ENCODE peak calls at places on chromosomes 5 and 9, in five cellular contexts. O is CD4-positive, alpha-beta memory T cell; U is CD8-positive, alpha-beta T cell; W is caudate nucleus; P is psoas muscle. J is an unnamed sample.

GRCh38 chr5:170405822-170406221 is 16.7 kb upstream of the KCNMB1 start:
- DNase-seq in P (no peak), U (no peak), O (no peak), W (no peak), J (no peak)

GRCh38 chr9:77541055-77541454 is 107.1 kb downstream of the GNA14 start:
- DNase-seq in P (no peak), W (no peak), O (no peak), U (no peak), J (no peak)

GRCh38 chr9:16870606-16871357 is at the start of gene BNC2:
- DNase-seq in O (no peak), U (no peak), P (peak; percentile 82), W (no peak), J (peak; percentile 40)

GRCh38 chr5:117077142-117077541 is 502.5 kb upstream of the SEMA6A start:
- DNase-seq in P (no peak), W (no peak), O (no peak), U (no peak), J (peak; percentile 16)

GRCh38 chr9:92607773-92608172 is 62.2 kb downstream of the IPPK start:
- DNase-seq in P (no peak), O (no peak), U (no peak), W (peak; percentile 59), J (peak; percentile 52)

GRCh38 chr9:119884411-119884810 is 515.2 kb upstream of the BRINP1 start:
- DNase-seq in W (no peak), O (no peak), P (no peak), U (no peak), J (no peak)

GRCh38 chr5:163478126-163478981 is 17.9 kb downstream of the HMMR start:
- DNase-seq in P (no peak), W (no peak), U (no peak), O (no peak), J (no peak)

GRCh38 chr9:94720846-94721549 is 5.5 kb upstream of the AOPEP start:
- DNase-seq in P (no peak), U (no peak), O (no peak), W (peak; percentile 3), J (no peak)

GRCh38 chr9:108254236-108254635 is 601.5 kb downstream of the ACTL7B start:
- DNase-seq in O (no peak), U (no peak), P (no peak), W (no peak), J (no peak)

GRCh38 chr9:7174884-7175283 is 417.1 kb downstream of the KDM4C start:
- DNase-seq in P (no peak), U (no peak), O (no peak), W (no peak), J (no peak)

GRCh38 chr5:156824800-156825199 is 25.3 kb upstream of the PPP1R2B start:
- DNase-seq in W (peak; percentile 25), P (no peak), U (no peak), O (no peak), J (no peak)

GRCh38 chr5:123088031-123088805 is 823 bp upstream of the PRDM6 start:
- DNase-seq in P (no peak), W (no peak), U (no peak), O (no peak), J (no peak)

GRCh38 chr5:36202521-36202961 is 39.2 kb downstream of the NADK2 start:
- DNase-seq in P (no peak), U (no peak), W (no peak), O (no peak), J (no peak)

GRCh38 chr5:138448481-138449398 is 9.9 kb downstream of the REEP2 start:
- DNase-seq in U (no peak), O (peak; percentile 30), P (no peak), W (peak; percentile 52), J (no peak)

GRCh38 chr5:88674262-88675158 is 208.5 kb downstream of the MEF2C start:
- DNase-seq in O (no peak), W (no peak), P (no peak), U (no peak), J (peak; percentile 88)

GRCh38 chr9:111966851-111967250 is 70.2 kb downstream of the UGCG start:
- DNase-seq in O (no peak), P (peak; percentile 56), U (no peak), W (no peak), J (no peak)

GRCh38 chr5:149777382-149777781 is 47.3 kb downstream of the PPARGC1B start:
- DNase-seq in O (no peak), W (no peak), P (no peak), U (no peak), J (no peak)

GRCh38 chr9:4143951-4144717 is 155.7 kb downstream of the GLIS3 start:
- DNase-seq in W (no peak), P (no peak), U (no peak), O (no peak), J (no peak)

GRCh38 chr5:149459891-149460290 is 80.8 kb upstream of the IL17B start:
- DNase-seq in P (no peak), W (no peak), U (no peak), O (no peak), J (no peak)

GRCh38 chr5:174571662-174572397 is 152.6 kb upstream of the MSX2 start:
- DNase-seq in U (no peak), P (no peak), O (no peak), W (no peak), J (no peak)

GRCh38 chr9:110979636-110980035 is 58.6 kb downstream of the LPAR1 start:
- DNase-seq in W (no peak), P (no peak), U (no peak), O (no peak), J (no peak)

GRCh38 chr5:53201746-53202145 is 92.2 kb upstream of the MOCS2 start:
- DNase-seq in U (no peak), P (no peak), W (no peak), O (no peak), J (no peak)

GRCh38 chr5:178430187-178431062 is 159.8 kb downstream of the COL23A1 start:
- DNase-seq in U (no peak), W (no peak), O (no peak), P (no peak), J (no peak)

GRCh38 chr5:123949807-123950206 is 437.8 kb downstream of the CSNK1G3 start:
- DNase-seq in U (no peak), O (no peak), W (no peak), P (no peak), J (no peak)

GRCh38 chr5:176190886-176191755 is 47.1 kb upstream of the SIMC1 start:
- DNase-seq in W (no peak), O (no peak), U (no peak), P (no peak), J (no peak)

GRCh38 chr5:136518814-136519213 is 153.5 kb upstream of the TRPC7 start:
- DNase-seq in O (no peak), U (no peak), P (no peak), W (no peak), J (no peak)

GRCh38 chr5:150284311-150284710 is 5.3 kb downstream of the CAMK2A start:
- DNase-seq in P (no peak), O (no peak), W (peak; percentile 85), U (no peak), J (no peak)

GRCh38 chr9:27059406-27059805 is 49.6 kb upstream of the TEK start:
- DNase-seq in O (no peak), U (no peak), W (no peak), P (no peak), J (no peak)

GRCh38 chr9:27053369-27054057 is 48.0 kb upstream of the LRRC19 start:
- DNase-seq in P (no peak), O (no peak), U (no peak), W (no peak), J (no peak)

GRCh38 chr9:27059907-27060306 is 49.1 kb upstream of the TEK start:
- DNase-seq in W (no peak), U (no peak), O (no peak), P (no peak), J (no peak)

GRCh38 chr9:27054841-27055240 is 49.4 kb upstream of the LRRC19 start:
- DNase-seq in P (no peak), U (no peak), W (no peak), O (no peak), J (no peak)

GRCh38 chr9:27054125-27054524 is 48.7 kb upstream of the LRRC19 start:
- DNase-seq in U (no peak), O (no peak), W (no peak), P (no peak), J (no peak)
- H3K27ac ChIP-seq in U (no peak overlapping the region), O (no peak overlapping the region), W (no peak overlapping the region), P (no peak overlapping the region), J (no peak overlapping the region)

GRCh38 chr9:99955606-99956005 is 49.2 kb downstream of the STX17 start:
- DNase-seq in W (no peak), U (no peak), O (no peak), P (no peak), J (no peak)

GRCh38 chr9:99948896-99949295 is 42.4 kb downstream of the STX17 start:
- DNase-seq in W (no peak), U (no peak), O (no peak), P (no peak), J (no peak)

GRCh38 chr9:99954108-99954507 is 47.7 kb downstream of the STX17 start:
- DNase-seq in O (no peak), W (no peak), P (no peak), U (no peak), J (no peak)

DNA sequence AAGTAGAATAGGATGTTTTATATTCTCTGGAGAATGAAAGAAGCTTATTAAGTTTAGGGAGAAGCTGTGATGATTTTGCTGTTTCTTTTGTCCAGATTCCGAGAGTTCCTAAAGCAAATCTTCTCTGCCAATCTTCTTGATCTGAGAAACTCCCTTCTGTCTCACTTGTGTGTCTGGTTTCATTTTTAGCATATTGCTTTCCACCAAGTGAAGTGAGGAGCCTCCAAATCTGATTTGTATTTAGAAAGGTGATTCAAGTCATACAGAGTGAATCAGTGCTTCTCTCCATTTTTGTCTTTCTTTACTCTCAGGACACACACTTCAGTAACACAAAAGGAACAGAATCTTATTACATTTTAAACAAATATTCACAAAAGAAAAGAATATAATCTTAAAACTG is 48.4 kb downstream of the STX17 start:
- DNase-seq in P (no peak), W (no peak), U (no peak), O (no peak), J (no peak)
- H3K27ac ChIP-seq in P (no peak overlapping the region), W (no peak overlapping the region), U (no peak overlapping the region), O (no peak overlapping the region), J (no peak overlapping the region)

DNA sequence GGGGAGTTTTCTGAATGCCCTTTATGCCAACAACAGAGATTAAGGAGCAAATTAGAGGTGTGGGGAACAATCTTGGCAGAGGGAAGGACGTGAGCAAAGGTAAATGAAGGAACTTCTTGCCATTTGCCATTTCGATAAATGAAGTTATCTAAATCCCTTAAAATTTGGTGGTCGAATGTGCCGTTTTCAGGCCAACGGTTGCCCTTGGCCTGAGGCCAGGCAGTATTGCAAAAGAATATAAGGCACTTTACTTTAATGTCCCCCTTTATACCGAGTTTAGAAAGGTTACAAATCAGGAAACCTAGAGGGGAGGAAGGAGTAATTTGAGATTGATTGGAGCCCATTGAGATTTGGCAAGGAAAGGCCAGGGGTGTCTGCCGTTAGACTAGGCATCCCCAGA is 26.3 kb downstream of the C9orf50 start:
- DNase-seq in W (no peak), U (no peak), O (no peak), P (no peak), J (no peak)
- H3K27ac ChIP-seq in W (no peak overlapping the region), U (no peak overlapping the region), O (no peak overlapping the region), P (no peak overlapping the region), J (no peak overlapping the region)

GRCh38 chr9:126449725-126450443 is 123.3 kb downstream of the MVB12B start:
- DNase-seq in O (no peak), P (no peak), W (no peak), U (no peak), J (no peak)
- H3K27ac ChIP-seq in O (no peak overlapping the region), P (no peak overlapping the region), W (no peak overlapping the region), U (no peak overlapping the region), J (no peak overlapping the region)

J was measured in MM.1S.